ENCODE peak calls at places on chromosomes 2 and 18, in six cellular contexts. D is HCT116, U is GM12878, P is H1, R is K562, G is SK-N-SH. I is an unnamed sample.

GRCh38 chr2:108287169-108287568 is 1.5 kb upstream of the SULT1C2 start:
- DNase-seq in D (no peak), U (no peak), P (no peak), R (no peak), G (no peak), I (no peak)

GRCh38 chr18:74271656-74272055 is 20.1 kb downstream of the CYB5A start:
- DNase-seq in D (no peak), U (no peak), P (no peak), R (no peak), G (no peak), I (no peak)

GRCh38 chr2:72378737-72379346 is 231.2 kb upstream of the CYP26B1 start:
- DNase-seq in D (no peak), U (no peak), P (no peak), R (no peak), G (no peak), I (no peak)

GRCh38 chr2:221443631-221444030 is 128.5 kb downstream of the EPHA4 start:
- DNase-seq in D (no peak), U (no peak), P (no peak), R (no peak), G (no peak), I (no peak)

GRCh38 chr2:1081411-1082225 is 131.0 kb downstream of the SNTG2 start:
- DNase-seq in D (no peak), U (no peak), P (no peak), R (no peak), G (peak), I (no peak)

GRCh38 chr18:29351171-29351570 is 1174.2 kb upstream of the CDH2 start:
- DNase-seq in D (no peak), U (no peak), P (no peak), R (no peak), G (no peak), I (no peak)

GRCh38 chr18:76377359-76377756 is 117.7 kb downstream of the ZNF516 start:
- DNase-seq in D (no peak), U (no peak), P (no peak), R (no peak), G (no peak), I (no peak)

GRCh38 chr2:69997296-69998184 is 36.1 kb upstream of the ASPRV1 start:
- DNase-seq in D (peak), U (no peak), P (no peak), R (peak), G (no peak), I (peak)

GRCh38 chr2:11559066-11559785 is 25.4 kb downstream of the GREB1 start:
- DNase-seq in D (no peak), U (no peak), P (no peak), R (no peak), G (no peak), I (no peak)

GRCh38 chr18:58579561-58580047 is 49.3 kb downstream of the ALPK2 start:
- DNase-seq in D (no peak), U (no peak), P (no peak), R (no peak), G (no peak), I (no peak)

GRCh38 chr2:9660154-9660553 is 29.4 kb upstream of the YWHAQ start:
- DNase-seq in D (no peak), U (no peak), P (no peak), R (no peak), G (no peak), I (no peak)

GRCh38 chr18:45456076-45457066 is 158.9 kb upstream of the SLC14A2 start:
- DNase-seq in D (no peak), U (no peak), P (no peak), R (no peak), G (no peak), I (no peak)

GRCh38 chr2:68172990-68173715 is 15.5 kb downstream of the PNO1 start:
- DNase-seq in D (no peak), U (no peak), P (no peak), R (no peak), G (no peak), I (no peak)

GRCh38 chr2:67783026-67783425 is 279.8 kb downstream of the C1D start:
- DNase-seq in D (no peak), U (no peak), P (no peak), R (no peak), G (no peak), I (no peak)

GRCh38 chr2:109332880-109333279 is 203.9 kb downstream of the SH3RF3 start:
- DNase-seq in D (no peak), U (no peak), P (no peak), R (no peak), G (no peak), I (no peak)

GRCh38 chr2:120497261-120497977 is 151.5 kb downstream of the INHBB start:
- DNase-seq in D (no peak), U (no peak), P (no peak), R (no peak), G (no peak), I (no peak)

GRCh38 chr18:26863122-26863879 is 2.2 kb downstream of the AQP4 start:
- DNase-seq in D (no peak), U (no peak), P (no peak), R (no peak), G (peak), I (no peak)

GRCh38 chr2:42974697-42975357 is 182.4 kb upstream of the HAAO start:
- DNase-seq in D (peak), U (no peak), P (peak), R (peak), G (peak), I (peak)
- TF ChIP-seq SIN3A in D (no peak), U (no peak), P (no peak), R (no peak), G (no peak), I (no peak)

DNA sequence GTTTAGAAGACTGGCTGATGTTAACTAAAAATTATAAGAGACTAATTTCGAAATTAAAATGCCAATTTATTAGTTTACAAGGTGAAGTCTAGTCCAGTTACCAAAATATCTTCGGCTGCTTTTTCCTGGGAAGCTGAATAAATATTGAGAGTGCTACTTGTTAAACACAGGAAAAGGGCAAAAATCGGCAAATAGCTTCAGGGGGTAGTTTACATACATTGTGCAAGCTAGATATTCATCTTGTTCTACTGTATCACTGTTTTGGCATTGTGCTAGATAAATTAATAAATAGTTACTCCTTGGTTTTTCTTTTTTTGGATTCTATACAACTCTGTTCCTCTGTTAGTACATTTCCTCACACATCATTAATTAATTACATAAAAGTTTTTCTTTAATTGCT is 29.3 kb downstream of the NHEJ1 start:
- DNase-seq in D (no peak), U (no peak), P (no peak), R (no peak), G (no peak), I (no peak)
- H3K27ac ChIP-seq in D (no peak), U (no peak), P (no peak), R (no peak), G (no peak), I (no peak)

DNA sequence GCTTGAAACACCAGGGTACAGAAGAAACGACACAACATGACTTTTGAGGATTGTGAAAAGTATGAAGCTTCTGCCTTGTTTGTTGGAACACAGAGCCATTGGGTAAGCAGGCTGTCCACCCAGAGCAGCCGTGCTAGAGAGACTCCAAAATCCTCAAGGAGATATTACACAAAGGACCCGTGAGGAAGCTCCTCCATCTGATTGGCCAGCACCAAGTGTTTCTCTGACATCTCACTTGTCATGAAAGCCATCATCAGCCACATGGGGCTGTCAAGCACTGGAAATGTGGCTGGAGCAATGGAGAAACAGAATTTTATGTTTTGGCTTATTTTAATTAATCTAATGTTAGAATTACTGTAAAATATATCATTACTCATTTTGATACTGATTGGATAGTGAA is 29.8 kb upstream of the LDAH start:
- DNase-seq in D (no peak), U (no peak), P (no peak), R (peak), G (no peak), I (no peak)
- TF ChIP-seq SIN3A in D (no peak), U (no peak), P (no peak), R (no peak), G (no peak), I (no peak)

GRCh38 chr2:241895732-241896641 is 26.5 kb downstream of the RTP5 start:
- DNase-seq in D (no peak), U (no peak), P (no peak), R (no peak), G (peak), I (no peak)
- H3K27ac ChIP-seq in D (no peak), U (no peak), P (no peak), R (no peak), G (no peak), I (peak)

I was measured in Panc1.